ENCODE peak calls at places on chromosomes 1 and 21, in seven cellular contexts. G, E, A, Z, O, X and C are unnamed samples.

GRCh38 chr1:174397261-174397660 is 50.5 kb upstream of the GPR52 start:
- DNase-seq in Z (no peak), X (no peak), A (no peak), E (no peak), G (no peak), O (no peak), C (no peak)

GRCh38 chr1:77802026-77802425 is 22.6 kb downstream of the MIGA1 start:
- DNase-seq in G (no peak), E (no peak), X (no peak), A (no peak), O (no peak), Z (no peak), C (no peak)

GRCh38 chr1:210049616-210050015 is 111.6 kb downstream of the SYT14 start:
- DNase-seq in Z (no peak), E (no peak), A (no peak), X (no peak), G (no peak), O (no peak), C (no peak)

GRCh38 chr1:160097196-160097910 is 1.1 kb downstream of the IGSF8 start:
- DNase-seq in E (no peak), Z (no peak), A (peak; percentile 71), O (no peak), X (no peak), G (no peak), C (no peak)

GRCh38 chr1:21781971-21782867 is 730 bp downstream of the USP48 start:
- DNase-seq in G (peak; percentile 76), O (no peak), A (peak; percentile 85), E (peak; percentile 30), Z (peak; percentile 41), X (peak; percentile 26), C (no peak)

GRCh38 chr1:41616563-41616962 is 132.1 kb upstream of the EDN2 start:
- DNase-seq in G (no peak), E (no peak), A (no peak), Z (no peak), O (no peak), X (no peak), C (no peak)

GRCh38 chr1:151888972-151889570 is 20.2 kb downstream of the THEM4 start:
- DNase-seq in X (no peak), E (no peak), O (no peak), Z (no peak), A (no peak), G (peak; percentile 7), C (no peak)

GRCh38 chr1:119664057-119664456 is 16.0 kb upstream of the ZNF697 start:
- DNase-seq in Z (no peak), G (no peak), A (no peak), X (no peak), E (no peak), O (no peak), C (no peak)

GRCh38 chr1:114750780-114751179 is 7.0 kb downstream of the CSDE1 start:
- DNase-seq in G (peak; percentile 13), E (no peak), O (no peak), Z (no peak), X (no peak), A (no peak), C (no peak)

GRCh38 chr1:234842726-234843641 is 233.0 kb upstream of the IRF2BP2 start:
- DNase-seq in Z (no peak), O (no peak), E (peak; percentile 52), A (peak; percentile 58), G (no peak), X (no peak), C (peak; percentile 79)

GRCh38 chr1:181081399-181081798 is 7.1 kb upstream of the IER5 start:
- DNase-seq in A (no peak), E (no peak), O (no peak), Z (no peak), G (no peak), X (no peak), C (no peak)

GRCh38 chr1:214604543-214604942 is 1.5 kb downstream of the CENPF start:
- DNase-seq in X (no peak), G (no peak), Z (no peak), A (no peak), E (no peak), O (no peak), C (no peak)

GRCh38 chr1:183278736-183279591 is 92.9 kb downstream of the LAMC2 start:
- DNase-seq in X (no peak), O (no peak), G (no peak), Z (no peak), A (no peak), E (no peak), C (no peak)

GRCh38 chr1:9731051-9731537 is 79.6 kb downstream of the PIK3CD start:
- DNase-seq in X (no peak), A (peak; percentile 68), G (no peak), O (no peak), E (no peak), Z (no peak), C (no peak)

GRCh38 chr1:9733160-9733789 is 81.7 kb downstream of the PIK3CD start:
- DNase-seq in Z (no peak), A (peak; percentile 61), X (no peak), O (no peak), E (no peak), G (no peak), C (no peak)

GRCh38 chr1:9730096-9730901 is 78.8 kb downstream of the PIK3CD start:
- DNase-seq in Z (peak; percentile 27), E (no peak), O (no peak), A (peak; percentile 68), X (peak; percentile 55), G (no peak), C (no peak)

GRCh38 chr1:9732123-9732971 is 80.8 kb downstream of the PIK3CD start:
- DNase-seq in G (no peak), E (no peak), X (no peak), A (peak; percentile 59), Z (no peak), O (no peak), C (no peak)

DNA sequence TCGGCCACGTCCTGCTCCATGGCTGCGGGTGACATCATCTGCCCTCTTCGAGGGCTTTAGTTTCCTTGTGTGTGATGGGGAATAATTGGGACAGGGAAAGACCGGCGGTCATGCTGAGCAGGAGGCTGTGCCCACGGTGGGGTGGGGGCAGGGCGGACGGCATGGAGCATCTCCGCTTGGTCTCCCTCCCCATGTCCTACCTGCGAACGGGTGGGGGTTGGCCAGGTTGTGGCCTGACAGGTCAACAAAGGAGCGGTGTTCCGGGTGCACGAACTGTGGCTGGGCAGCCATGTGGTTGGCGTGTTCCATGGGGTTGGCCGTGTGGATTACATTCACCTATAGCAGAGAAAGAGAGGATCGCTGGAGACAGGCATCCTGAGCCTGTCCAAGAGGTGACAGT is 80.0 kb downstream of the PIK3CD start:
- DNase-seq in O (no peak), E (no peak), A (peak; percentile 73), Z (no peak), G (no peak), X (no peak), C (no peak)
- H3K36me3 ChIP-seq in O (no peaks in the 10 kb centered on the region), E (peaks cover 83% of the 10 kb centered on the region), A (peaks cover 69% of the 10 kb centered on the region), Z (peaks cover 100% of the 10 kb centered on the region), G (no peaks in the 10 kb centered on the region), X (no peaks in the 10 kb centered on the region), C (peaks cover 90% of the 10 kb centered on the region)

DNA sequence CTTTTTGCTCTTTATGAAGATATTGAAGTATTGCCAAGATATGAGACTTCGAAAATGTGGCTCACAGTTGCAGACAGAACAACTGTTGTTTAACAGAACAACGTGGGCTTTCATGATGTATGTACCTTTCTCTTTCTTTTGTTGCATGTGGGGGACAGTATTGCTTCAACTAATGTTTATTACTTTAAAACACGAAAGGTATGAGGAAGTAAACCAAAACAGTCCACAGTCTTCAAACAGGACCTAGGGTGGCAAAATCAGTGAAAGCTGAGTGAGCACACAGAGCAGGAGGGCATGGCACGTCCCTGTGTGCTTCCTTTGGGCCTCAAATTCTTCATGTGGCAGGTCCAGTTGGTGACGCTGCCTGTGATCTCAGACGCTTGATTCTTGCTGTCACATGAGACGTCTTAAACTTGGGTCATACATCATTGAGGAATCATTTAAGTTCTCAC is 7.8 kb upstream of the CHAF1B start:
- DNase-seq in Z (no peak), A (no peak), G (no peak), O (no peak), X (no peak), E (no peak), C (no peak)
- H3K27ac ChIP-seq in Z (peak overlapping the region; percentile 31), A (no peak overlapping the region), G (no peak overlapping the region), O (no peak overlapping the region), X (no peak overlapping the region), E (no peak overlapping the region), C (no peak overlapping the region)

GRCh38 chr1:1680031-1680911 is 12.3 kb downstream of the SLC35E2B start:
- DNase-seq in A (no peak), Z (no peak), X (no peak), G (no peak), E (peak; percentile 18), O (no peak), C (no peak)

GRCh38 chr1:1677718-1678580 is 14.6 kb downstream of the SLC35E2B start:
- DNase-seq in A (no peak), G (no peak), O (no peak), E (peak; percentile 13), Z (no peak), X (peak; percentile 59), C (no peak)

GRCh38 chr1:1680912-1681273 is 11.7 kb downstream of the SLC35E2B start:
- DNase-seq in Z (no peak), A (no peak), E (peak; percentile 8), G (no peak), O (no peak), X (no peak), C (no peak)

GRCh38 chr1:1683104-1683905 is 9.3 kb downstream of the SLC35E2B start:
- DNase-seq in G (peak; percentile 16), O (no peak), A (no peak), E (peak; percentile 13), Z (no peak), X (no peak), C (no peak)

DNA sequence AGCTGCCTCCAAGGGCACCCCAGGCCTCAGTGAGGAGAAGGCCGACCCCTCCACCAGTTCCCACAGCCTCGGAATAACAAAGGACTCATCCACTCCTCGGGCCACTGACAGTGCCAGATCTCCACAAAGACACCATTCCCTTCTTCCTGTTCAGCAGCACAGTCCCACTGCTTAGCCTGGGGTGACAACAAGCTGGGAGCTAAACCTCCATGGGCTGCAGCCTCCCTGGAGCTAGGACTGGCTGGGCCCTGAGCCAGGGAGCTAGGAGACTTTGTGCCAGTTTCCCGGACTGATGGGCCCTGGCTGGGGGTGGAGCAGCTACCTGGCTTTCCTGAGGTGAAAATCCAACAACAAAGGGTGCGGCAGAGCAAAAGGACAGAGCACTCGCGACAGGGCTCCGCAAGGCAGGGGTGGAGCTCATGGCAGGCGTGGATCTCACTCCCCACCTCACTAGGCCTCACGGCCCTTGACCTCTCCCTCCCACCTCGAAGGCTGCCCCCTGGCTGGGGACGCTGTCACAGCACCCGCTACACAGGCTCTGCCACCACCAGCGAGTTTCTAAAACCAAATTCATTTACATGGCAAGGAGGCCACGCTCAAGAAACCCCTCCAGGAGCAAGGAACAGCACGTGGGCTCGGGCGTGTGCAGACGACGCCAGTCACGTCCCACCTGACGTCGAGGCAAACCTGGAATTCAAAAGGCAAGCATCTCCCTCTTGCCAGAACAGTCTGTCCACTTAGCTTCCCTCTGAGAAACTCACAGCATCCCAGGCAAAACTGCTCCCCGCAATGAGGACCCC is 13.8 kb downstream of the SLC35E2B start:
- DNase-seq in X (no peak), G (no peak), E (peak; percentile 78), A (peak; percentile 79), Z (no peak), O (no peak), C (no peak)
- TF ChIP-seq CTCF in X (peak; percentile 29), G (peak; percentile 24), E (peak; percentile 25), A (peak; percentile 46), Z (no peak), O (no peak), C (no peak)

DNA sequence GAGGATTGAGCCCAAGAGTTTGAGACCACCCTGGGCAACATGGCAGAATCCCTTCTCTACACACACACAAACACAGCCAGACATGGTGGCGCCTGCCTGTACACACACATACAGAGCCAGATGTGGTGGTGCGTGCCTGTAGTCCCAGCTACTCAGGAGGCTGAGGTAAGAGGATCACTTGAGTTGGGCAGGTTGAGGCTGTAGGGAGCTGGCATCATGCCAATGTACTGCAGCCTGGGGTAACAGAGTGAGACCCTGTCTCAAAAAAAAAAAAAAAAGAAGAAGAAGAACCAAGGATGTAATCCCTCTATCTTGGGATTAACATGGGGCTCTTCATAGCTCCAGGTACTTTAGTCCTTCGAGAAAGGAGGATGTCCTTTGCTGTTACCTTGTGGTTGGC is 29.4 kb upstream of the PIGV start:
- DNase-seq in E (no peak), X (no peak), A (no peak), O (no peak), Z (no peak), G (no peak), C (no peak)
- H3K36me3 ChIP-seq in E (peaks cover 90% of the 10 kb centered on the region), X (peaks cover 3% of the 10 kb centered on the region), A (peaks cover 28% of the 10 kb centered on the region), O (no peaks in the 10 kb centered on the region), Z (peaks cover 80% of the 10 kb centered on the region), G (peaks cover 21% of the 10 kb centered on the region), C (peaks cover 35% of the 10 kb centered on the region)